ENCODE peak calls at places on chromosomes 13 and 19, in ten cellular contexts. H is ecto neural progenitor cell; I is stimulated activated CD8-positive, alpha-beta memory T cell treated with anti-CD3 and anti-CD28 coated beads, Interleukin-15, amount 100 ng/mL, for 48 hours; G is dorsolateral prefrontal cortex; E is HTR-8/SVneo; F is mucosa of descending colon; K is NCI-H2081; V is spleen; Z is heart left ventricle; T is GM03348. J is an unnamed sample.

GRCh38 chr19:10543420-10544241 is at the start of gene ATG4D:
- DNase-seq in H (peak; percentile 92), I (peak; percentile 59), G (peak; percentile 86), E (peak; percentile 95), F (peak; percentile 97), K (peak; percentile 89), V (peak; percentile 94), Z (peak; percentile 91), T (peak; percentile 98), J (peak; percentile 99)

GRCh38 chr13:44136693-44137268 is 236.8 kb upstream of the SERP2 start:
- DNase-seq in H (no peak), I (no peak), G (no peak), E (no peak), F (no peak), K (no peak), V (no peak), Z (no peak), T (no peak), J (no peak)

GRCh38 chr19:10604460-10604980 is 17.4 kb upstream of the AP1M2 start:
- DNase-seq in H (no peak), I (no peak), G (no peak), E (no peak), F (no peak), K (no peak), V (peak; percentile 88), Z (peak; percentile 70), T (no peak), J (no peak)

GRCh38 chr19:38684862-38685665 is 37.6 kb downstream of the ACTN4 start:
- DNase-seq in H (no peak), I (no peak), G (no peak), E (no peak), F (no peak), K (no peak), V (no peak), Z (no peak), T (no peak), J (no peak)

GRCh38 chr19:19051478-19052213 is 12.1 kb upstream of the SLC25A42 start:
- DNase-seq in H (no peak), I (no peak), G (no peak), E (no peak), F (no peak), K (no peak), V (no peak), Z (no peak), T (no peak), J (no peak)

GRCh38 chr13:31119966-31120733 is 41.6 kb downstream of the HSPH1 start:
- DNase-seq in H (no peak), I (no peak), G (no peak), E (no peak), F (no peak), K (no peak), V (no peak), Z (no peak), T (no peak), J (no peak)

GRCh38 chr13:20411638-20412342 is 113.9 kb downstream of the CRYL1 start:
- DNase-seq in H (no peak), I (peak; percentile 47), G (no peak), E (no peak), F (no peak), K (no peak), V (no peak), Z (no peak), T (no peak), J (no peak)

GRCh38 chr19:35025969-35026368 is 4.3 kb upstream of the SCN1B start:
- DNase-seq in H (no peak), I (no peak), G (no peak), E (no peak), F (no peak), K (no peak), V (no peak), Z (no peak), T (no peak), J (no peak)

GRCh38 chr13:50810998-50811397 is 32.5 kb downstream of the DLEU7 start:
- DNase-seq in H (no peak), I (no peak), G (no peak), E (no peak), F (no peak), K (no peak), V (no peak), Z (no peak), T (no peak), J (no peak)

GRCh38 chr13:32938907-32939306 is 77.3 kb upstream of the KL start:
- DNase-seq in H (no peak), I (no peak), G (no peak), E (no peak), F (no peak), K (no peak), V (no peak), Z (no peak), T (peak; percentile 26), J (peak; percentile 28)

GRCh38 chr13:101211261-101211660 is 205.0 kb downstream of the NALCN start:
- DNase-seq in H (no peak), I (no peak), G (no peak), E (peak; percentile 17), F (no peak), K (no peak), V (no peak), Z (no peak), T (peak; percentile 64), J (peak; percentile 48)

GRCh38 chr13:38566526-38566925 is 120.4 kb upstream of the FREM2 start:
- DNase-seq in H (no peak), I (no peak), G (no peak), E (no peak), F (no peak), K (peak; percentile 46), V (no peak), Z (no peak), T (no peak), J (no peak)

GRCh38 chr19:51122112-51122981 is 2.4 kb upstream of the SIGLEC9 start:
- DNase-seq in H (no peak), I (no peak), G (no peak), E (no peak), F (no peak), K (no peak), V (peak; percentile 78), Z (no peak), T (no peak), J (no peak)

GRCh38 chr19:57348136-57348535 is 2.9 kb upstream of the ZNF304 start:
- DNase-seq in H (no peak), I (no peak), G (no peak), E (no peak), F (no peak), K (no peak), V (no peak), Z (no peak), T (peak; percentile 59), J (peak; percentile 67)

GRCh38 chr19:44819246-44819832 is 10.4 kb downstream of the BCAM start:
- DNase-seq in H (no peak), I (no peak), G (no peak), E (no peak), F (no peak), K (no peak), V (no peak), Z (no peak), T (no peak), J (no peak)

GRCh38 chr13:94300401-94300800 is 179.1 kb downstream of the DCT start:
- DNase-seq in H (no peak), I (no peak), G (no peak), E (no peak), F (no peak), K (no peak), V (no peak), Z (no peak), T (no peak), J (no peak)

GRCh38 chr19:3029070-3029923 is at the start of gene TLE2:
- DNase-seq in H (no peak), I (no peak), G (no peak), E (no peak), F (no peak), K (no peak), V (no peak), Z (no peak), T (peak; percentile 78), J (peak; percentile 70)

GRCh38 chr19:43755256-43755801 is 567 bp upstream of the SMG9 start:
- DNase-seq in H (peak; percentile 81), I (peak; percentile 75), G (peak; percentile 87), E (no peak), F (peak; percentile 91), K (peak; percentile 81), V (peak; percentile 93), Z (peak; percentile 93), T (peak; percentile 88), J (peak; percentile 80)

GRCh38 chr19:50912727-50913716 is 1.8 kb upstream of the KLK4 start:
- DNase-seq in H (no peak), I (peak; percentile 19), G (no peak), E (no peak), F (no peak), K (no peak), V (no peak), Z (no peak), T (no peak), J (no peak)

GRCh38 chr13:63425131-63425530 is 2009.5 kb upstream of the PCDH20 start:
- DNase-seq in H (no peak), I (no peak), G (no peak), E (no peak), F (no peak), K (no peak), V (no peak), Z (no peak), T (peak; percentile 5), J (no peak)

GRCh38 chr13:45482571-45483173 is 17.9 kb downstream of the COG3 start:
- DNase-seq in H (no peak), I (no peak), G (no peak), E (peak; percentile 19), F (no peak), K (no peak), V (no peak), Z (no peak), T (peak; percentile 16), J (no peak)

GRCh38 chr19:42114412-42114811 is 17.8 kb downstream of the POU2F2 start:
- DNase-seq in H (no peak), I (no peak), G (no peak), E (no peak), F (no peak), K (no peak), V (peak; percentile 87), Z (no peak), T (no peak), J (no peak)

GRCh38 chr13:78659450-78660110 is 625 bp upstream of the OBI1 start:
- DNase-seq in H (no peak), I (no peak), G (no peak), E (no peak), F (no peak), K (no peak), V (no peak), Z (no peak), T (no peak), J (peak; percentile 9)